ENCODE peak calls at places on chromosomes 16 and 17, in six cellular contexts. One of them, this sample, is unnamed.

GRCh38 chr17:70855401-70856054 is 686.2 kb downstream of the KCNJ2 start:
- DNase-seq in mammary epithelial cell: no peak
- DNase-seq in right cardiac atrium: no peak
- DNase-seq in fibroblast of the aortic adventitia: no peak
- DNase-seq in AG08395: no peak
- DNase-seq in aorta: no peak
- DNase-seq in this sample: peak

GRCh38 chr17:77287432-77288068 is 146.8 kb downstream of the SEC14L1 start:
- DNase-seq in mammary epithelial cell: peak
- DNase-seq in right cardiac atrium: peak
- DNase-seq in fibroblast of the aortic adventitia: peak
- DNase-seq in AG08395: peak
- DNase-seq in aorta: no peak
- DNase-seq in this sample: peak

GRCh38 chr17:44569459-44569858 is 12.2 kb downstream of the FZD2 start:
- DNase-seq in mammary epithelial cell: no peak
- DNase-seq in right cardiac atrium: no peak
- DNase-seq in fibroblast of the aortic adventitia: no peak
- DNase-seq in AG08395: no peak
- DNase-seq in aorta: no peak
- DNase-seq in this sample: no peak

GRCh38 chr16:88566158-88566557 is 4.0 kb upstream of the ZC3H18 start:
- DNase-seq in mammary epithelial cell: peak
- DNase-seq in right cardiac atrium: peak
- DNase-seq in fibroblast of the aortic adventitia: peak
- DNase-seq in AG08395: no peak
- DNase-seq in aorta: no peak
- DNase-seq in this sample: peak

GRCh38 chr16:73095142-73095791 is 47.3 kb upstream of the ZFHX3 start:
- DNase-seq in mammary epithelial cell: no peak
- DNase-seq in right cardiac atrium: no peak
- DNase-seq in fibroblast of the aortic adventitia: no peak
- DNase-seq in AG08395: no peak
- DNase-seq in aorta: no peak
- DNase-seq in this sample: peak

GRCh38 chr16:52114414-52114813 is 432.5 kb downstream of the TOX3 start:
- DNase-seq in mammary epithelial cell: no peak
- DNase-seq in right cardiac atrium: no peak
- DNase-seq in fibroblast of the aortic adventitia: no peak
- DNase-seq in AG08395: no peak
- DNase-seq in aorta: no peak
- DNase-seq in this sample: no peak

GRCh38 chr17:67003231-67003630 is 38.7 kb downstream of the CACNG4 start:
- DNase-seq in mammary epithelial cell: no peak
- DNase-seq in right cardiac atrium: no peak
- DNase-seq in fibroblast of the aortic adventitia: no peak
- DNase-seq in AG08395: no peak
- DNase-seq in aorta: no peak
- DNase-seq in this sample: no peak

GRCh38 chr16:57964157-57964700 is 6.7 kb downstream of the CNGB1 start:
- DNase-seq in mammary epithelial cell: no peak
- DNase-seq in right cardiac atrium: no peak
- DNase-seq in fibroblast of the aortic adventitia: no peak
- DNase-seq in AG08395: no peak
- DNase-seq in aorta: no peak
- DNase-seq in this sample: no peak

GRCh38 chr16:68235105-68235881 is 634 bp downstream of the ESRP2 start:
- DNase-seq in mammary epithelial cell: peak
- DNase-seq in right cardiac atrium: peak
- DNase-seq in fibroblast of the aortic adventitia: no peak
- DNase-seq in AG08395: no peak
- DNase-seq in aorta: peak
- DNase-seq in this sample: no peak

GRCh38 chr16:89701425-89702406 is at the start of gene SPATA2L:
- DNase-seq in mammary epithelial cell: peak
- DNase-seq in right cardiac atrium: peak
- DNase-seq in fibroblast of the aortic adventitia: peak
- DNase-seq in AG08395: peak
- DNase-seq in aorta: peak
- DNase-seq in this sample: peak

GRCh38 chr17:82051776-82052637 is at the start of the genes GPS1 and RFNG:
- DNase-seq in mammary epithelial cell: peak
- DNase-seq in right cardiac atrium: peak
- DNase-seq in fibroblast of the aortic adventitia: peak
- DNase-seq in AG08395: peak
- DNase-seq in aorta: peak
- DNase-seq in this sample: peak

GRCh38 chr17:68794636-68795503 is 160.3 kb downstream of the ABCA8 start:
- DNase-seq in mammary epithelial cell: no peak
- DNase-seq in right cardiac atrium: peak
- DNase-seq in fibroblast of the aortic adventitia: peak
- DNase-seq in AG08395: no peak
- DNase-seq in aorta: peak
- DNase-seq in this sample: peak

GRCh38 chr17:59024916-59025315 is 81.8 kb downstream of the TRIM37 start:
- DNase-seq in mammary epithelial cell: no peak
- DNase-seq in right cardiac atrium: no peak
- DNase-seq in fibroblast of the aortic adventitia: no peak
- DNase-seq in AG08395: no peak
- DNase-seq in aorta: no peak
- DNase-seq in this sample: no peak

GRCh38 chr17:68317458-68317857 is 26.2 kb downstream of the ARSG start:
- DNase-seq in mammary epithelial cell: no peak
- DNase-seq in right cardiac atrium: no peak
- DNase-seq in fibroblast of the aortic adventitia: no peak
- DNase-seq in AG08395: no peak
- DNase-seq in aorta: no peak
- DNase-seq in this sample: no peak

GRCh38 chr17:56833023-56833811 is 503 bp downstream of the C17orf67 start:
- DNase-seq in mammary epithelial cell: peak
- DNase-seq in right cardiac atrium: peak
- DNase-seq in fibroblast of the aortic adventitia: peak
- DNase-seq in AG08395: peak
- DNase-seq in aorta: peak
- DNase-seq in this sample: peak

GRCh38 chr16:85448557-85449194 is 164.4 kb upstream of the GSE1 start:
- DNase-seq in mammary epithelial cell: no peak
- DNase-seq in right cardiac atrium: no peak
- DNase-seq in fibroblast of the aortic adventitia: no peak
- DNase-seq in AG08395: no peak
- DNase-seq in aorta: no peak
- DNase-seq in this sample: no peak

GRCh38 chr17:12667299-12667958 is 1.7 kb downstream of the MYOCD start:
- DNase-seq in mammary epithelial cell: no peak
- DNase-seq in right cardiac atrium: no peak
- DNase-seq in fibroblast of the aortic adventitia: peak
- DNase-seq in AG08395: peak
- DNase-seq in aorta: no peak
- DNase-seq in this sample: peak

GRCh38 chr17:61345825-61346628 is 53.6 kb upstream of the TBX2 start:
- DNase-seq in mammary epithelial cell: no peak
- DNase-seq in right cardiac atrium: no peak
- DNase-seq in fibroblast of the aortic adventitia: no peak
- DNase-seq in AG08395: no peak
- DNase-seq in aorta: no peak
- DNase-seq in this sample: no peak

GRCh38 chr17:46908352-46908751 is 14.6 kb upstream of the GOSR2 start:
- DNase-seq in mammary epithelial cell: no peak
- DNase-seq in right cardiac atrium: no peak
- DNase-seq in fibroblast of the aortic adventitia: no peak
- DNase-seq in AG08395: no peak
- DNase-seq in aorta: no peak
- DNase-seq in this sample: no peak

GRCh38 chr16:89581861-89582563 is 6.5 kb downstream of the CPNE7 start:
- DNase-seq in mammary epithelial cell: no peak
- DNase-seq in right cardiac atrium: no peak
- DNase-seq in fibroblast of the aortic adventitia: peak
- DNase-seq in AG08395: no peak
- DNase-seq in aorta: no peak
- DNase-seq in this sample: peak

GRCh38 chr17:7175363-7175733 is 3.8 kb downstream of the ASGR1 start:
- DNase-seq in mammary epithelial cell: no peak
- DNase-seq in right cardiac atrium: no peak
- DNase-seq in fibroblast of the aortic adventitia: no peak
- DNase-seq in AG08395: no peak
- DNase-seq in aorta: no peak
- DNase-seq in this sample: no peak

This sample was measured in HCEC 1CT.